ENCODE peak calls at places on chromosome X, in six cellular contexts. R, Y, U, H, M and D are unnamed samples.
A peak's percentile ranks its signal among the peaks of the same experiment; 100 is the strongest.

GRCh38 chrX:145848451-145848850 is 30.8 kb downstream of the SLITRK2 start:
- DNase-seq in R (no peak), Y (no peak), U (no peak), H (no peak), M (no peak), D (no peak)

GRCh38 chrX:33106737-33107136 is 104.6 kb downstream of the DMD start:
- DNase-seq in R (no peak), Y (no peak), U (no peak), H (no peak), M (no peak), D (no peak)

GRCh38 chrX:43643201-43643600 is 12.9 kb upstream of the MAOA start:
- DNase-seq in R (no peak), Y (no peak), U (no peak), H (no peak), M (no peak), D (no peak)

GRCh38 chrX:39559229-39559628 is 538.5 kb downstream of the BCOR start:
- DNase-seq in R (no peak), Y (peak; percentile 61), U (no peak), H (no peak), M (peak; percentile 39), D (no peak)

GRCh38 chrX:24398766-24399165 is 38.3 kb downstream of the SUPT20HL1 start:
- DNase-seq in R (no peak), Y (no peak), U (no peak), H (no peak), M (peak; percentile 90), D (peak; percentile 62)

GRCh38 chrX:23908219-23909003 is 605 bp downstream of the CXorf58 start:
- DNase-seq in R (no peak), Y (no peak), U (no peak), H (no peak), M (no peak), D (no peak)

GRCh38 chrX:39513836-39514235 is 583.9 kb downstream of the BCOR start:
- DNase-seq in R (no peak), Y (no peak), U (no peak), H (no peak), M (no peak), D (peak; percentile 46)

GRCh38 chrX:29926056-29926455 is 289.3 kb upstream of the MAGEB2 start:
- DNase-seq in R (no peak), Y (no peak), U (no peak), H (peak; percentile 16), M (no peak), D (no peak)

GRCh38 chrX:14377427-14377826 is 151.9 kb upstream of the GLRA2 start:
- DNase-seq in R (no peak), Y (no peak), U (no peak), H (no peak), M (no peak), D (no peak)

GRCh38 chrX:79259073-79259689 is 108.0 kb downstream of the ITM2A start:
- DNase-seq in R (no peak), Y (no peak), U (no peak), H (no peak), M (no peak), D (no peak)

GRCh38 chrX:24014388-24015018 is 12.5 kb downstream of the KLHL15 start:
- DNase-seq in R (no peak), Y (no peak), U (no peak), H (no peak), M (no peak), D (no peak)

GRCh38 chrX:13733506-13733905 is 914 bp downstream of the TRAPPC2 start:
- DNase-seq in R (no peak), Y (no peak), U (no peak), H (no peak), M (no peak), D (no peak)

GRCh38 chrX:102546818-102547493 is 30.4 kb upstream of the TMSB15A start:
- DNase-seq in R (no peak), Y (no peak), U (no peak), H (no peak), M (no peak), D (no peak)

GRCh38 chrX:115452256-115452655 is 108.7 kb upstream of the PLS3 start:
- DNase-seq in R (no peak), Y (peak; percentile 24), U (no peak), H (no peak), M (peak; percentile 33), D (no peak)

GRCh38 chrX:105323951-105324350 is 103.5 kb upstream of the TEX13A start:
- DNase-seq in R (no peak), Y (peak; percentile 46), U (no peak), H (no peak), M (peak; percentile 79), D (peak; percentile 79)

GRCh38 chrX:139720136-139720535 is 12.2 kb upstream of the MCF2 start:
- DNase-seq in R (no peak), Y (peak; percentile 45), U (no peak), H (peak; percentile 47), M (peak; percentile 4), D (peak; percentile 5)

GRCh38 chrX:148871422-148872152 is 371.2 kb downstream of the AFF2 start:
- DNase-seq in R (no peak), Y (peak; percentile 94), U (no peak), H (peak; percentile 23), M (peak; percentile 53), D (peak; percentile 63)

GRCh38 chrX:21802054-21802660 is 37.3 kb upstream of the MBTPS2 start:
- DNase-seq in R (no peak), Y (no peak), U (no peak), H (no peak), M (no peak), D (no peak)

GRCh38 chrX:151975228-151975593 is 735 bp upstream of the GABRE start:
- DNase-seq in R (no peak), Y (no peak), U (no peak), H (no peak), M (no peak), D (no peak)

GRCh38 chrX:72121381-72121780 is 10.3 kb downstream of the RTL5 start:
- DNase-seq in R (peak; percentile 87), Y (peak; percentile 77), U (no peak), H (peak; percentile 57), M (peak; percentile 63), D (peak; percentile 74)

GRCh38 chrX:112779139-112779538 is 61.5 kb downstream of the AMOT start:
- DNase-seq in R (no peak), Y (no peak), U (no peak), H (no peak), M (no peak), D (no peak)

GRCh38 chrX:54921427-54922021 is 900 bp downstream of the TRO start:
- DNase-seq in R (peak; percentile 80), Y (peak; percentile 52), U (peak; percentile 91), H (peak; percentile 5), M (peak; percentile 15), D (no peak)

GRCh38 chrX:76014321-76014720 is 158.5 kb upstream of the PBDC1 start:
- DNase-seq in R (no peak), Y (no peak), U (no peak), H (no peak), M (no peak), D (no peak)

GRCh38 chrX:65451663-65452062 is 82.9 kb downstream of the LAS1L start:
- DNase-seq in R (no peak), Y (no peak), U (no peak), H (no peak), M (peak; percentile 44), D (peak; percentile 44)

GRCh38 chrX:153644356-153645125 is 2.5 kb upstream of the DUSP9 start:
- DNase-seq in R (peak; percentile 59), Y (no peak), U (no peak), H (no peak), M (no peak), D (no peak)

GRCh38 chrX:153645151-153645550 is 1.9 kb upstream of the DUSP9 start:
- DNase-seq in R (peak; percentile 37), Y (no peak), U (no peak), H (no peak), M (no peak), D (no peak)

GRCh38 chrX:153642313-153642654 is 4.7 kb upstream of the DUSP9 start:
- DNase-seq in R (no peak), Y (no peak), U (no peak), H (no peak), M (no peak), D (no peak)

GRCh38 chrX:153642655-153643430 is 4.2 kb upstream of the DUSP9 start:
- DNase-seq in R (no peak), Y (no peak), U (no peak), H (no peak), M (no peak), D (no peak)

GRCh38 chrX:153643431-153644351 is 3.3 kb upstream of the DUSP9 start:
- DNase-seq in R (peak; percentile 56), Y (no peak), U (no peak), H (no peak), M (peak; percentile 24), D (peak; percentile 12)
- TF ChIP-seq CTCF in R (no peak), Y (no peak), U (peak; percentile 38), H (no peak), M (no peak), D (no peak)

DNA sequence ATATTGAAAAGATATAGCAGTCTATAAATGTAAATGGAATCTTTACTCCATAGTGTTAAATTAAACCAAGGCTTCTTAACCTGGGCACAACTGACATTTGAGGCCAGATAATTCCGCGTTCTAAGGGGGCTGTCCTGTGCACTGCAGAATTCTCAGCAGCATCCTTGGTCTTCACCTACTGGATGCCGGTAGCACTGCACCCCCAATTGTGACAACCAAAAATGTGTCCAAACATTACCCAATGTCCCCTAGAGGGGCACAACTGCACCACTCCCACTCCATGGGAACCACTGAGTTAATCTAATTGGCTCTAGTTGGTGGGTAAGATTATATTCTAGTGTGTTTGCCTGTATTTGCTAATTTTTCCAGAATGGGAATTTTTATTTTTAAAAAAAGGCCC is 16.6 kb downstream of the AP1S2 start:
- DNase-seq in R (no peak), Y (no peak), U (no peak), H (no peak), M (no peak), D (peak; percentile 3)
- TF ChIP-seq CTCF in R (no peak), Y (no peak), U (peak; percentile 31), H (no peak), M (peak; percentile 12), D (peak; percentile 15)

DNA sequence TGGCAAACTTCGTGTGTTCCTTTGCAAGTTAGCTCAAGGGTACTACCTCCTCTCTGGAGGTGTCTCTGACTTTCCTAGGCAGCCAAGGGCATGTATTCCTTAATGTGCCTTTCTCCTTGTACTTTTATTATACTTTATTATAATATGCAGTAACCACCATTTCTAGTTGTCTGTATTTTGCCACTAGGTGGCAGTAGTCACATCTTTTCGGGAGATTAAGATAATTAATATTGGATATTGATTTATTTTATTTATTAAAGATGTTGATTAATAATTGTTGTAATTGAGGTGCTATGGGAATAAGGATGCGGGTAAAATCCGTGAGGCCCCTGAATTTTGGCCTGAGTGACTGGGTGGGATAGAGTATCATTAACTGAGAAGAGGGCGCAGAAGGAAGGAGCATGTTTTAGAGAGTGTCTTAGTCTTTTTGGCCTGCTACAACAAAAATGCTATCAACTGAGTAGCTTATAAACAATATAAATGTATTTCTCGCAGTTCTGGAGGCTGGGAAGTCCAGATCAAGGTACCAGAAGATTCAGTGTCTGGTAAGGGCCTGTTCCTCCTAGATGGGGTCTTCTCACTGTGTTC is 153.3 kb downstream of the TMEM164 start:
- DNase-seq in R (no peak), Y (no peak), U (no peak), H (no peak), M (no peak), D (peak; percentile 29)
- TF ChIP-seq CTCF in R (no peak), Y (no peak), U (peak; percentile 73), H (no peak), M (peak; percentile 24), D (peak; percentile 34)

GRCh38 chrX:117633277-117633676 is 483.3 kb downstream of the KLHL13 start:
- DNase-seq in R (no peak), Y (no peak), U (no peak), H (no peak), M (no peak), D (no peak)

GRCh38 chrX:117628381-117628780 is 488.2 kb downstream of the KLHL13 start:
- DNase-seq in R (no peak), Y (no peak), U (no peak), H (no peak), M (no peak), D (no peak)
- TF ChIP-seq CTCF in R (no peak), Y (no peak), U (no peak), H (no peak), M (no peak), D (no peak)